ENCODE peak calls at places on chromosomes 11 and 22, in four cellular contexts. One of them, this sample, is unnamed.
A peak's percentile ranks its signal among the peaks of the same experiment; 100 is the strongest.

GRCh38 chr11:111938687-111939160 is 1.6 kb downstream of the DIXDC1 start:
- ATAC-seq in pancreas: no peak
- ATAC-seq in CD4-positive, alpha-beta T cell: peak; percentile 72
- ATAC-seq in T-cell: peak; percentile 56
- ATAC-seq in this sample: peak; percentile 88

GRCh38 chr11:134819026-134819425 is 407.0 kb upstream of the B3GAT1 start:
- ATAC-seq in CD4-positive, alpha-beta T cell: no peak
- ATAC-seq in pancreas: no peak
- ATAC-seq in T-cell: no peak
- ATAC-seq in this sample: no peak

GRCh38 chr11:46352063-46352841 is 5.0 kb downstream of the DGKZ start:
- ATAC-seq in T-cell: peak; percentile 41
- ATAC-seq in CD4-positive, alpha-beta T cell: peak; percentile 59
- ATAC-seq in pancreas: peak; percentile 73
- ATAC-seq in this sample: peak; percentile 41

GRCh38 chr22:39292561-39293074 is 26.8 kb downstream of the RPL3 start:
- ATAC-seq in CD4-positive, alpha-beta T cell: no peak
- ATAC-seq in pancreas: peak; percentile 75
- ATAC-seq in T-cell: no peak
- ATAC-seq in this sample: no peak

GRCh38 chr11:32722255-32722654 is 72.2 kb downstream of the CCDC73 start:
- ATAC-seq in T-cell: no peak
- ATAC-seq in pancreas: no peak
- ATAC-seq in CD4-positive, alpha-beta T cell: no peak
- ATAC-seq in this sample: no peak

GRCh38 chr22:17214416-17215043 is 4.7 kb downstream of the ADA2 start:
- ATAC-seq in T-cell: no peak
- ATAC-seq in pancreas: no peak
- ATAC-seq in CD4-positive, alpha-beta T cell: no peak
- ATAC-seq in this sample: no peak

GRCh38 chr11:76524461-76524860 is 79.6 kb downstream of the EMSY start:
- ATAC-seq in CD4-positive, alpha-beta T cell: no peak
- ATAC-seq in pancreas: no peak
- ATAC-seq in T-cell: no peak
- ATAC-seq in this sample: no peak

GRCh38 chr11:90446207-90446606 is 223.4 kb upstream of the CHORDC1 start:
- ATAC-seq in T-cell: no peak
- ATAC-seq in pancreas: no peak
- ATAC-seq in CD4-positive, alpha-beta T cell: no peak
- ATAC-seq in this sample: no peak

GRCh38 chr11:111206472-111206871 is 39.1 kb upstream of the POU2AF2 start:
- ATAC-seq in CD4-positive, alpha-beta T cell: no peak
- ATAC-seq in pancreas: no peak
- ATAC-seq in T-cell: no peak
- ATAC-seq in this sample: no peak

GRCh38 chr11:2265396-2265795 is 5.0 kb downstream of the ASCL2 start:
- ATAC-seq in T-cell: no peak
- ATAC-seq in pancreas: no peak
- ATAC-seq in CD4-positive, alpha-beta T cell: no peak
- ATAC-seq in this sample: peak; percentile 70

GRCh38 chr11:86713552-86713951 is 41.1 kb upstream of the ME3 start:
- ATAC-seq in pancreas: no peak
- ATAC-seq in T-cell: no peak
- ATAC-seq in CD4-positive, alpha-beta T cell: no peak
- ATAC-seq in this sample: no peak

GRCh38 chr22:39994046-39994565 is 648 bp upstream of the FAM83F start:
- ATAC-seq in CD4-positive, alpha-beta T cell: peak; percentile 89
- ATAC-seq in pancreas: no peak
- ATAC-seq in T-cell: peak; percentile 54
- ATAC-seq in this sample: peak; percentile 65

GRCh38 chr22:35883028-35883620 is 145.5 kb downstream of the RBFOX2 start:
- ATAC-seq in pancreas: peak; percentile 85
- ATAC-seq in CD4-positive, alpha-beta T cell: peak; percentile 29
- ATAC-seq in T-cell: peak; percentile 58
- ATAC-seq in this sample: no peak

GRCh38 chr11:10400856-10401255 is 54.2 kb upstream of the AMPD3 start:
- ATAC-seq in pancreas: no peak
- ATAC-seq in T-cell: no peak
- ATAC-seq in CD4-positive, alpha-beta T cell: no peak
- ATAC-seq in this sample: no peak

GRCh38 chr22:46774456-46775363 is 12.3 kb downstream of the TBC1D22A start:
- ATAC-seq in CD4-positive, alpha-beta T cell: peak; percentile 30
- ATAC-seq in T-cell: peak; percentile 67
- ATAC-seq in pancreas: no peak
- ATAC-seq in this sample: peak; percentile 8

This sample was measured in activated T-helper 17 cell treated with anti-CD3 and anti-CD28 coated beads, Interleukin-2, amount 50 U/mL, for 72 hours.